ENCODE peak calls at places on chromosomes 5 and 9, in four cellular contexts. One of them, this sample, is unnamed. For H3K4me1 and H3K27me3, the result is how much of the 10 kb centered on the place peaks cover.

GRCh38 chr5:40603378-40603777 is 76.3 kb upstream of the PTGER4 start:
- DNase-seq in tibial nerve: no peak
- DNase-seq in aorta: no peak
- DNase-seq in K562: no peak
- DNase-seq in this sample: no peak

GRCh38 chr5:113232667-113233066 is 202.1 kb downstream of the TSSK1B start:
- DNase-seq in tibial nerve: peak
- DNase-seq in aorta: no peak
- DNase-seq in K562: no peak
- DNase-seq in this sample: no peak

GRCh38 chr9:108746864-108747263 is 108.9 kb downstream of the ACTL7B start:
- DNase-seq in tibial nerve: no peak
- DNase-seq in aorta: no peak
- DNase-seq in K562: no peak
- DNase-seq in this sample: no peak

GRCh38 chr5:143008809-143009521 is 238.8 kb downstream of the ARHGAP26 start:
- DNase-seq in tibial nerve: peak
- DNase-seq in aorta: peak
- DNase-seq in K562: no peak
- DNase-seq in this sample: no peak

GRCh38 chr5:14379739-14380497 is 201.7 kb upstream of the OTULINL start:
- DNase-seq in tibial nerve: no peak
- DNase-seq in aorta: no peak
- DNase-seq in K562: peak
- DNase-seq in this sample: no peak

GRCh38 chr5:157384971-157385709 is 74.9 kb upstream of the NIPAL4 start:
- DNase-seq in tibial nerve: peak
- DNase-seq in aorta: peak
- DNase-seq in K562: no peak
- DNase-seq in this sample: no peak

GRCh38 chr5:119055267-119055666 is 15.6 kb upstream of the DMXL1 start:
- DNase-seq in tibial nerve: no peak
- DNase-seq in aorta: no peak
- DNase-seq in K562: no peak
- DNase-seq in this sample: no peak

GRCh38 chr5:173625686-173626500 is 9.4 kb upstream of the BOD1 start:
- DNase-seq in tibial nerve: no peak
- DNase-seq in aorta: no peak
- DNase-seq in K562: no peak
- DNase-seq in this sample: no peak

GRCh38 chr9:1049641-1050040 is 516 bp upstream of the DMRT2 start:
- DNase-seq in tibial nerve: no peak
- DNase-seq in aorta: no peak
- DNase-seq in K562: no peak
- DNase-seq in this sample: no peak

GRCh38 chr9:92970467-92970923 is 23.2 kb downstream of the FGD3 start:
- DNase-seq in tibial nerve: no peak
- DNase-seq in aorta: no peak
- DNase-seq in K562: no peak
- DNase-seq in this sample: no peak

GRCh38 chr5:17216176-17216973 is 1.1 kb upstream of the BASP1 start:
- DNase-seq in tibial nerve: peak
- DNase-seq in aorta: peak
- DNase-seq in K562: peak
- DNase-seq in this sample: peak

GRCh38 chr9:88722753-88723152 is 187.8 kb downstream of the NXNL2 start:
- DNase-seq in tibial nerve: no peak
- DNase-seq in aorta: no peak
- DNase-seq in K562: no peak
- DNase-seq in this sample: no peak

GRCh38 chr5:77985247-77985646 is 209.1 kb upstream of the TBCA start:
- DNase-seq in tibial nerve: no peak
- DNase-seq in aorta: no peak
- DNase-seq in K562: no peak
- DNase-seq in this sample: no peak

GRCh38 chr5:142587354-142587965 is 98.4 kb downstream of the FGF1 start:
- DNase-seq in tibial nerve: peak
- DNase-seq in aorta: no peak
- DNase-seq in K562: peak
- DNase-seq in this sample: no peak

GRCh38 chr5:173308226-173308625 is 20.0 kb downstream of the STC2 start:
- DNase-seq in tibial nerve: no peak
- DNase-seq in aorta: no peak
- DNase-seq in K562: no peak
- DNase-seq in this sample: no peak

GRCh38 chr9:130208600-130209347 is 36.6 kb downstream of the NCS1 start:
- DNase-seq in tibial nerve: no peak
- DNase-seq in aorta: peak
- DNase-seq in K562: peak
- DNase-seq in this sample: no peak

GRCh38 chr9:74245871-74246552 is 251.1 kb upstream of the RORB start:
- DNase-seq in tibial nerve: no peak
- DNase-seq in aorta: no peak
- DNase-seq in K562: no peak
- DNase-seq in this sample: no peak

GRCh38 chr9:126534431-126535186 is 79.1 kb upstream of the LMX1B start:
- DNase-seq in tibial nerve: no peak
- DNase-seq in aorta: no peak
- DNase-seq in K562: no peak
- DNase-seq in this sample: no peak

GRCh38 chr5:16975950-16976624 is 40.0 kb upstream of the MYO10 start:
- DNase-seq in tibial nerve: no peak
- DNase-seq in aorta: no peak
- DNase-seq in K562: no peak
- DNase-seq in this sample: no peak

GRCh38 chr5:23507278-23507685 is at the start of gene PRDM9:
- DNase-seq in tibial nerve: peak
- DNase-seq in aorta: peak
- DNase-seq in K562: peak
- DNase-seq in this sample: no peak

GRCh38 chr5:177357459-177358332 is at the start of gene RGS14:
- DNase-seq in tibial nerve: peak
- DNase-seq in aorta: peak
- DNase-seq in K562: no peak
- DNase-seq in this sample: no peak

GRCh38 chr9:111975709-111976108 is 79.1 kb downstream of the UGCG start:
- DNase-seq in tibial nerve: no peak
- DNase-seq in aorta: peak
- DNase-seq in K562: no peak
- DNase-seq in this sample: no peak

GRCh38 chr9:133497443-133497842 is 18.5 kb upstream of the SLC2A6 start:
- DNase-seq in tibial nerve: no peak
- DNase-seq in aorta: no peak
- DNase-seq in K562: no peak
- DNase-seq in this sample: no peak

GRCh38 chr9:90838098-90838497 is 36.5 kb downstream of the SYK start:
- DNase-seq in tibial nerve: no peak
- DNase-seq in aorta: no peak
- DNase-seq in K562: no peak
- DNase-seq in this sample: no peak

GRCh38 chr5:95901676-95902646 is 59.7 kb downstream of the ELL2 start:
- DNase-seq in tibial nerve: no peak
- DNase-seq in aorta: no peak
- DNase-seq in K562: no peak
- DNase-seq in this sample: no peak

GRCh38 chr5:40378431-40379175 is 301.1 kb upstream of the PTGER4 start:
- DNase-seq in tibial nerve: no peak
- DNase-seq in aorta: no peak
- DNase-seq in K562: no peak
- DNase-seq in this sample: no peak

DNA sequence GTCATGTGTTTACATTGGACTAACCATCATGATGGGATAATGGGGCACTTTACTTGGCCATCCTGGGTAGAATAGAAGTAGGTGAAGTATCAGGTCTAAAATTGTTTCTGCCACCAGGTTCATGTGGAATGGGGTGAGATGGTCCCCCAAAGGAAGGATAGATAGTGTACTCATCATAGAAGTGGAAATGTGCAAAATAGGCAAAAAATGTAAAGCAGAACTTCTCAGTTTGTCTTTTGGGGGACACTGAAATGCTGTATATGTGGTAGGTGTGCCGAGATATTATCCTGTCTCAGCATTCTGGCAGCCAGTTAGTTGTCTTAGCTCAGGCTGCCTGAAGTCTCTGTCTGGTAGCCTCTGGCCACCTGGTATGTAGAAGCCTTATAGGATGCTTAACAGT is 107.6 kb downstream of the FOCAD start:
- DNase-seq in tibial nerve: no peak
- DNase-seq in aorta: no peak
- DNase-seq in K562: no peak
- DNase-seq in this sample: no peak
- H3K4me1 ChIP-seq in tibial nerve: under half
- H3K4me1 ChIP-seq in aorta: under half
- H3K4me1 ChIP-seq in K562: under half
- H3K4me1 ChIP-seq in this sample: under half

GRCh38 chr5:135060021-135060420 is 26.0 kb upstream of the PITX1 start:
- DNase-seq in tibial nerve: no peak
- DNase-seq in aorta: no peak
- DNase-seq in K562: no peak
- DNase-seq in this sample: no peak
- H3K27me3 ChIP-seq in tibial nerve: under half
- H3K27me3 ChIP-seq in aorta: under half
- H3K27me3 ChIP-seq in K562: under half
- H3K27me3 ChIP-seq in this sample: under half

GRCh38 chr9:121294866-121295661 is 27.1 kb downstream of the GSN start:
- DNase-seq in tibial nerve: peak
- DNase-seq in aorta: peak
- DNase-seq in K562: no peak
- DNase-seq in this sample: no peak
- H3K27ac ChIP-seq in tibial nerve: peak
- H3K27ac ChIP-seq in aorta: peak
- H3K27ac ChIP-seq in K562: no peak
- H3K27ac ChIP-seq in this sample: peak

DNA sequence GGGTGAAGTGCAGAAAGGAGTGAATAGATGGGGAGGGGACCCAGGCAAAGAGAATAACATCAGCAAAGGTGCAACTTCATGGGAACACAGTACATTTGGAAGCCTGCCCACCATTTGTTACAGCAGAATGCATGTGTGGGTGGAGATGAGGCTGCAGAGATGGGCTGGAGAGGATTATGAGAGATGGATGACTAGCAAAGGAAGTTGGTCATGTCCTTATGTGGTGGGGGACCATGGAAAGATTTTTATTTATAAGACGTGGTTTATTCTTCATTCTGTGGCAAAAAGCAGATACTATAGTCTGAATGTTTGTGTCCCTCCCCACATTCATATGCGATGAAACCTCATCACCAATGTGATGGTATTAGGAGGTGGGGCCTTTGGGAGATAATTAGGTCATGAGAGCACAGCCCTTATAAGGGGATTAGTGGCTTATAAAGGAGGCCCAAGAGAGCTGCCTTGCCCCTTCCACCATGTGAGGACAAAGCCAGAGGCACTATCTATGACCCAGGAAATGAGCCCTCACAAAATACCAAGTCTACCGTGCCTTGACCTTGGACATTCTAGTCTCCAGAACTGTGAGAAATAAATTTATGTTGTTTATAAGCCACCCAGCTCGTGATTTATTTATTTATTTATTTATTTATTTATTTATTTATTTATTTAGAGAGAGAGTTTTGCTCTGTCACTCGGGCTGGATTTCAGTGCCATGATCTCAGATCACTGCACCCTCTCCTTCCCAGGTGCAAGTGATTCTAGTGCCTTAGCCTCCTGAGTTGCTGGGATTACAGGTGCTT is 483.7 kb downstream of the RAB3C start:
- DNase-seq in tibial nerve: no peak
- DNase-seq in aorta: no peak
- DNase-seq in K562: no peak
- DNase-seq in this sample: no peak
- H3K4me1 ChIP-seq in tibial nerve: under half
- H3K4me1 ChIP-seq in aorta: under half
- H3K4me1 ChIP-seq in K562: under half
- H3K4me1 ChIP-seq in this sample: under half

DNA sequence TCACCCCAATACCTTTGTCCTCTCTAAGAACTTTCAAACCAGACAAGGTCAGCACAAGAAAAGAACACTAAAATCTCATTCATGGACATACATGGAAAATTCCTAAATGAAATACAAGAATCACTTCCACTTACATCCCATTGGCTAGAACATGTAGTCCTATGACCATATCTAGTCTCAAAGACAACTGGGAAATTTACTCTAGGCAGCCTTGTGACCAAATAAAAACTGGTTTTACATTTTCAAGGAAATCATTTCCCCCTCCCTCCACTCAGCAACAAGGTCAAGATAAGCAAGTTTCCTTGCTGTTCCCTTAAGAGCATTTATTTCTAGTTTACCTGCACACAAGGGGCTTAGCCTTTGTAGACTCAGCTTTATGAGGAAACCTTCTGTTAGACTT is 20.3 kb upstream of the SERINC5 start:
- DNase-seq in tibial nerve: no peak
- DNase-seq in aorta: no peak
- DNase-seq in K562: no peak
- DNase-seq in this sample: no peak
- H3K27me3 ChIP-seq in tibial nerve: under half
- H3K27me3 ChIP-seq in aorta: under half
- H3K27me3 ChIP-seq in K562: under half
- H3K27me3 ChIP-seq in this sample: under half